ENCODE peak calls at places on chromosome 11, in ten cellular contexts. M is HCT116; Y is astrocyte of the spinal cord; Z is T-helper 22 cell; I is GM12891; L is CD8-positive, alpha-beta memory T cell; F is GM12878; X is tibial nerve; E is stimulated activated CD8-positive, alpha-beta memory T cell treated with anti-CD3 and anti-CD28 coated beads, Interleukin-4, amount 100 ng/mL, for 24 hours; P is NCI-H345. A is an unnamed sample.
A peak's percentile ranks its signal among the peaks of the same experiment; 100 is the strongest.

GRCh38 chr11:15412054-15412453 is 297.3 kb downstream of the INSC start:
- DNase-seq in M (no peak), Y (no peak), Z (no peak), I (no peak), L (no peak), F (peak; percentile 7), X (no peak), E (no peak), P (peak; percentile 92), A (no peak)

GRCh38 chr11:82326853-82327252 is 406.8 kb downstream of the FAM181B start:
- DNase-seq in M (no peak), Y (no peak), Z (no peak), I (no peak), L (no peak), F (no peak), X (no peak), E (no peak), P (no peak), A (no peak)

GRCh38 chr11:119509277-119509841 is 86.4 kb upstream of the THY1 start:
- DNase-seq in M (no peak), Y (peak; percentile 26), Z (no peak), I (no peak), L (no peak), F (no peak), X (no peak), E (no peak), P (no peak), A (no peak)

GRCh38 chr11:73784080-73784634 is 3.5 kb upstream of the MRPL48 start:
- DNase-seq in M (peak; percentile 66), Y (no peak), Z (no peak), I (no peak), L (no peak), F (no peak), X (no peak), E (no peak), P (peak; percentile 21), A (no peak)

GRCh38 chr11:34869425-34869824 is 46.8 kb downstream of the APIP start:
- DNase-seq in M (no peak), Y (no peak), Z (no peak), I (no peak), L (no peak), F (no peak), X (no peak), E (no peak), P (no peak), A (no peak)

GRCh38 chr11:119728226-119728626 is 774 bp downstream of the NECTIN1 start:
- DNase-seq in M (no peak), Y (no peak), Z (no peak), I (no peak), L (peak; percentile 16), F (no peak), X (no peak), E (no peak), P (peak; percentile 6), A (peak; percentile 71)

GRCh38 chr11:71189768-71190315 is 62.5 kb downstream of the SHANK2 start:
- DNase-seq in M (no peak), Y (no peak), Z (no peak), I (no peak), L (no peak), F (no peak), X (no peak), E (no peak), P (no peak), A (no peak)

GRCh38 chr11:125315088-125315740 is 150.7 kb downstream of the PKNOX2 start:
- DNase-seq in M (no peak), Y (peak; percentile 37), Z (no peak), I (no peak), L (no peak), F (no peak), X (no peak), E (no peak), P (peak; percentile 91), A (no peak)

GRCh38 chr11:104705475-104706195 is 192.6 kb downstream of the CASP12 start:
- DNase-seq in M (no peak), Y (peak; percentile 42), Z (peak; percentile 62), I (peak; percentile 12), L (peak; percentile 86), F (peak; percentile 59), X (peak; percentile 29), E (peak; percentile 38), P (no peak), A (peak; percentile 11)

GRCh38 chr11:68117896-68118470 is 3.2 kb downstream of the CHKA start:
- DNase-seq in M (no peak), Y (no peak), Z (no peak), I (no peak), L (no peak), F (no peak), X (no peak), E (no peak), P (no peak), A (no peak)

GRCh38 chr11:104625246-104625645 is 273.0 kb downstream of the CASP12 start:
- DNase-seq in M (no peak), Y (peak; percentile 72), Z (no peak), I (no peak), L (no peak), F (no peak), X (no peak), E (no peak), P (no peak), A (no peak)

GRCh38 chr11:131223198-131223975 is 147.0 kb upstream of the NTM start:
- DNase-seq in M (no peak), Y (no peak), Z (no peak), I (no peak), L (no peak), F (peak; percentile 4), X (no peak), E (no peak), P (no peak), A (no peak)

GRCh38 chr11:11841121-11841604 is 609 bp upstream of the USP47 start:
- DNase-seq in M (peak; percentile 16), Y (peak; percentile 48), Z (no peak), I (no peak), L (no peak), F (no peak), X (peak; percentile 27), E (peak; percentile 14), P (peak; percentile 61), A (no peak)

GRCh38 chr11:8283510-8284272 is 20.0 kb upstream of the LMO1 start:
- DNase-seq in M (no peak), Y (no peak), Z (no peak), I (no peak), L (no peak), F (no peak), X (no peak), E (no peak), P (no peak), A (no peak)

GRCh38 chr11:18294862-18295261 is 27.1 kb downstream of the HPS5 start:
- DNase-seq in M (no peak), Y (no peak), Z (no peak), I (no peak), L (no peak), F (no peak), X (no peak), E (no peak), P (no peak), A (no peak)

GRCh38 chr11:116691779-116692178 is 81.0 kb downstream of the BUD13 start:
- DNase-seq in M (peak; percentile 6), Y (peak; percentile 12), Z (no peak), I (peak; percentile 91), L (peak; percentile 34), F (no peak), X (peak; percentile 36), E (peak; percentile 38), P (peak; percentile 58), A (peak; percentile 83)

GRCh38 chr11:104999716-105000115 is 23.3 kb downstream of the CASP5 start:
- DNase-seq in M (no peak), Y (no peak), Z (no peak), I (no peak), L (no peak), F (no peak), X (no peak), E (no peak), P (no peak), A (no peak)

GRCh38 chr11:102495161-102496042 is 35.1 kb downstream of the MMP7 start:
- DNase-seq in M (peak; percentile 81), Y (peak; percentile 86), Z (peak; percentile 2), I (no peak), L (peak; percentile 74), F (peak; percentile 79), X (no peak), E (no peak), P (peak; percentile 74), A (peak; percentile 51)

GRCh38 chr11:1007279-1007678 is 29.2 kb downstream of the MUC6 start:
- DNase-seq in M (no peak), Y (no peak), Z (no peak), I (no peak), L (no peak), F (no peak), X (no peak), E (no peak), P (no peak), A (no peak)

GRCh38 chr11:32426819-32427615 is 8.3 kb downstream of the WT1 start:
- DNase-seq in M (no peak), Y (no peak), Z (peak; percentile 49), I (no peak), L (no peak), F (no peak), X (no peak), E (no peak), P (no peak), A (no peak)

GRCh38 chr11:83816572-83817187 is 530.5 kb upstream of the CCDC90B start:
- DNase-seq in M (no peak), Y (peak; percentile 33), Z (no peak), I (no peak), L (no peak), F (no peak), X (no peak), E (no peak), P (peak; percentile 19), A (peak; percentile 12)

GRCh38 chr11:9748361-9748970 is 84.6 kb downstream of the SWAP70 start:
- DNase-seq in M (peak; percentile 70), Y (peak; percentile 81), Z (no peak), I (no peak), L (peak; percentile 56), F (peak; percentile 72), X (peak; percentile 43), E (peak; percentile 40), P (no peak), A (peak; percentile 71)

GRCh38 chr11:11977206-11977938 is 31.1 kb downstream of the DKK3 start:
- DNase-seq in M (peak; percentile 45), Y (peak; percentile 90), Z (no peak), I (no peak), L (no peak), F (no peak), X (peak; percentile 74), E (no peak), P (no peak), A (no peak)

GRCh38 chr11:84522331-84522730 is 1104.8 kb downstream of the DLG2 start:
- DNase-seq in M (no peak), Y (peak; percentile 19), Z (no peak), I (no peak), L (no peak), F (no peak), X (no peak), E (no peak), P (no peak), A (no peak)

GRCh38 chr11:83510530-83511449 is 224.6 kb upstream of the CCDC90B start:
- DNase-seq in M (no peak), Y (no peak), Z (no peak), I (no peak), L (no peak), F (no peak), X (no peak), E (no peak), P (no peak), A (no peak)

GRCh38 chr11:60280412-60280811 is at the start of gene MS4A4A:
- DNase-seq in M (no peak), Y (no peak), Z (no peak), I (no peak), L (no peak), F (no peak), X (peak; percentile 30), E (no peak), P (no peak), A (no peak)

GRCh38 chr11:1073261-1073724 is 1.4 kb upstream of the MUC2 start:
- DNase-seq in M (peak; percentile 4), Y (no peak), Z (no peak), I (no peak), L (no peak), F (no peak), X (no peak), E (no peak), P (no peak), A (no peak)

GRCh38 chr11:2376751-2377451 is at the start of gene CD81:
- DNase-seq in M (no peak), Y (no peak), Z (peak; percentile 43), I (peak; percentile 87), L (peak; percentile 56), F (no peak), X (peak; percentile 45), E (no peak), P (peak; percentile 9), A (peak; percentile 93)

A was measured in GM13977.